ENCODE peak calls at places on chromosomes 7 and 10, in seven cellular contexts. R is NCI-H774, W is mesendoderm, M is fibroblast of pulmonary artery, N is caudate nucleus, P is T-helper 17 cell, T is lung microvascular endothelial cell. V is an unnamed sample.

GRCh38 chr10:33006342-33006887 is 48.4 kb upstream of the ITGB1 start:
- DNase-seq in R (no peak), W (no peak), M (no peak), N (no peak), P (no peak), T (no peak), V (no peak)

GRCh38 chr7:47940482-47941001 is 7.7 kb downstream of the PKD1L1 start:
- DNase-seq in R (no peak), W (no peak), M (peak; percentile 51), N (no peak), P (no peak), T (no peak), V (no peak)

GRCh38 chr7:40833541-40834234 is 698.9 kb downstream of the SUGCT start:
- DNase-seq in R (peak; percentile 4), W (peak; percentile 4), M (peak; percentile 49), N (no peak), P (no peak), T (peak; percentile 6), V (no peak)

GRCh38 chr10:132364594-132364970 is 32.4 kb upstream of the PWWP2B start:
- DNase-seq in R (no peak), W (no peak), M (no peak), N (no peak), P (no peak), T (no peak), V (no peak)

GRCh38 chr7:36210542-36210941 is 57.5 kb downstream of the EEPD1 start:
- DNase-seq in R (no peak), W (no peak), M (no peak), N (no peak), P (no peak), T (no peak), V (no peak)

GRCh38 chr7:66246549-66247171 is 41.5 kb downstream of the TPST1 start:
- DNase-seq in R (no peak), W (peak; percentile 35), M (no peak), N (no peak), P (no peak), T (no peak), V (no peak)

GRCh38 chr10:20100157-20100556 is 283.9 kb downstream of the PLXDC2 start:
- DNase-seq in R (no peak), W (peak; percentile 46), M (peak; percentile 86), N (no peak), P (no peak), T (peak; percentile 61), V (no peak)

GRCh38 chr10:124116771-124117510 is 23.5 kb upstream of the CHST15 start:
- DNase-seq in R (no peak), W (no peak), M (no peak), N (no peak), P (no peak), T (no peak), V (no peak)

GRCh38 chr10:67775274-67775673 is 62.7 kb downstream of the DNAJC12 start:
- DNase-seq in R (no peak), W (no peak), M (no peak), N (no peak), P (no peak), T (no peak), V (no peak)

GRCh38 chr7:149147072-149147729 is at the start of gene ZNF398:
- DNase-seq in R (peak; percentile 65), W (peak; percentile 80), M (peak; percentile 80), N (peak; percentile 53), P (peak; percentile 75), T (peak; percentile 90), V (peak; percentile 80)

GRCh38 chr10:48658243-48658888 is 26.3 kb upstream of the WDFY4 start:
- DNase-seq in R (peak; percentile 55), W (peak; percentile 83), M (peak; percentile 73), N (peak; percentile 37), P (no peak), T (peak; percentile 79), V (peak; percentile 26)

GRCh38 chr7:51045319-51046102 is 262.8 kb upstream of the GRB10 start:
- DNase-seq in R (no peak), W (no peak), M (peak; percentile 19), N (no peak), P (no peak), T (peak; percentile 15), V (no peak)

GRCh38 chr7:116672596-116673503 is 854 bp downstream of the MET start:
- DNase-seq in R (no peak), W (no peak), M (peak; percentile 13), N (no peak), P (no peak), T (peak; percentile 52), V (no peak)